ENCODE peak calls at places on chromosomes 3 and 15, in six cellular contexts. G is neural progenitor cell, L is PC-9, Z is HCT116, A is endothelial cell of umbilical vein, S is fibroblast of lung. T is an unnamed sample.

GRCh38 chr3:194109192-194109863 is 26.6 kb upstream of the HES1 start:
- DNase-seq in G (no peak), L (no peak), Z (no peak), A (no peak), S (no peak), T (no peak)

GRCh38 chr15:71813723-71814470 is 3.5 kb downstream of the NR2E3 start:
- DNase-seq in G (no peak), L (no peak), Z (no peak), A (no peak), S (no peak), T (no peak)

GRCh38 chr3:113485161-113485609 is 29.8 kb downstream of the SPICE1 start:
- DNase-seq in G (no peak), L (no peak), Z (no peak), A (no peak), S (no peak), T (no peak)

GRCh38 chr3:37712918-37713819 is 148.5 kb upstream of the CTDSPL start:
- DNase-seq in G (peak), L (no peak), Z (no peak), A (peak), S (peak), T (no peak)

GRCh38 chr3:148861277-148861869 is 3.7 kb upstream of the CPA3 start:
- DNase-seq in G (peak), L (no peak), Z (peak), A (peak), S (peak), T (peak)

GRCh38 chr3:42658091-42658770 is 4.7 kb downstream of the ZBTB47 start:
- DNase-seq in G (no peak), L (no peak), Z (no peak), A (no peak), S (no peak), T (no peak)

GRCh38 chr3:20912406-20912805 is 726.4 kb upstream of the SGO1 start:
- DNase-seq in G (no peak), L (no peak), Z (no peak), A (no peak), S (no peak), T (no peak)

GRCh38 chr15:42032376-42033213 is 11.8 kb upstream of the PLA2G4E start:
- DNase-seq in G (no peak), L (no peak), Z (no peak), A (no peak), S (no peak), T (no peak)

GRCh38 chr3:128335621-128336296 is 130.9 kb downstream of the DNAJB8 start:
- DNase-seq in G (no peak), L (peak), Z (no peak), A (no peak), S (no peak), T (no peak)

GRCh38 chr3:72629191-72629611 is 219.0 kb downstream of the SHQ1 start:
- DNase-seq in G (no peak), L (no peak), Z (no peak), A (no peak), S (no peak), T (no peak)

GRCh38 chr3:42067324-42067723 is 23.8 kb upstream of the TRAK1 start:
- DNase-seq in G (no peak), L (no peak), Z (no peak), A (peak), S (peak), T (no peak)

GRCh38 chr3:132445812-132446211 is 28.5 kb downstream of the DNAJC13 start:
- DNase-seq in G (no peak), L (peak), Z (no peak), A (peak), S (peak), T (peak)

GRCh38 chr15:26739791-26740190 is 33.1 kb downstream of the GABRB3 start:
- DNase-seq in G (no peak), L (no peak), Z (no peak), A (no peak), S (no peak), T (no peak)

GRCh38 chr3:27323087-27323570 is 46.1 kb downstream of the NEK10 start:
- DNase-seq in G (no peak), L (no peak), Z (no peak), A (no peak), S (no peak), T (no peak)

GRCh38 chr3:138254199-138254598 is 67.1 kb downstream of the ARMC8 start:
- DNase-seq in G (no peak), L (no peak), Z (no peak), A (no peak), S (no peak), T (peak)

GRCh38 chr15:52789008-52789600 is 1.0 kb downstream of the ONECUT1 start:
- DNase-seq in G (no peak), L (no peak), Z (no peak), A (no peak), S (no peak), T (no peak)

GRCh38 chr3:107987036-107987557 is 103.7 kb downstream of the CD47 start:
- DNase-seq in G (no peak), L (peak), Z (peak), A (peak), S (peak), T (peak)

GRCh38 chr3:127233371-127233770 is 40.4 kb downstream of the PRR23E start:
- DNase-seq in G (peak), L (peak), Z (no peak), A (no peak), S (peak), T (no peak)

GRCh38 chr3:56758539-56758981 is 43.2 kb downstream of the ARHGEF3 start:
- DNase-seq in G (no peak), L (peak), Z (peak), A (peak), S (peak), T (peak)

GRCh38 chr15:67105991-67106763 is 40.8 kb downstream of the SMAD3 start:
- DNase-seq in G (no peak), L (no peak), Z (no peak), A (peak), S (no peak), T (no peak)
- H3K4me2 ChIP-seq in G (no peak), L (peak), Z (peak), A (peak), S (peak), T (peak)

GRCh38 chr3:9340450-9341009 is 22.3 kb upstream of the THUMPD3 start:
- DNase-seq in G (no peak), L (peak), Z (peak), A (peak), S (peak), T (no peak)
- H3K4me2 ChIP-seq in G (no peak), L (peak), Z (peak), A (no peak), S (no peak), T (no peak)

GRCh38 chr3:15794842-15795562 is 2.8 kb downstream of the ANKRD28 start:
- DNase-seq in G (no peak), L (no peak), Z (no peak), A (peak), S (peak), T (no peak)
- H3K4me2 ChIP-seq in G (peak), L (peak), Z (peak), A (peak), S (peak), T (peak)

GRCh38 chr3:32460031-32460749 is 42.5 kb downstream of the CMTM6 start:
- DNase-seq in G (peak), L (no peak), Z (no peak), A (peak), S (no peak), T (no peak)
- H3K4me2 ChIP-seq in G (peak), L (no peak), Z (no peak), A (no peak), S (no peak), T (no peak)

DNA sequence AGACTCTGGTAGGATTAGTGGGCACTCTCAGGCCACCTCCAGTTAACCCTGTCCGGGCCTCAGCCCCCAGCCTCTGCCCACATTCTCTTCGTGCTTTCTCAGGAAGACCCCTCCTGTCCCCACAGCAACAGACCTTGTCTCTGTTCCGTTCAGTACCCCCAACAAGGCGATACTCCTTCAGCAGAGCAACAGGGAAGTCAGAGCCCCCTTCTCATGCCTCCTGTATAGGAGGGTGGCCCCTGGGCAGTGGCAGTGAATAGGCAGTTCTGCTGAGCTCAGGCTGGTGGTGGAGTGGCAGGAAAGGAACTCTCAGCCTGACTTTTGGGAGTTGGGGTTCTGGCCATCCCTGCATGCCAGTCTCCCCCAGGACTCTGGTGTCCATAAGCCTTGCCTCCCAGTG is 513 bp downstream of the SEMA3B start:
- DNase-seq in G (no peak), L (no peak), Z (no peak), A (no peak), S (no peak), T (no peak)
- H3K4me2 ChIP-seq in G (peak), L (peak), Z (peak), A (no peak), S (peak), T (peak)

DNA sequence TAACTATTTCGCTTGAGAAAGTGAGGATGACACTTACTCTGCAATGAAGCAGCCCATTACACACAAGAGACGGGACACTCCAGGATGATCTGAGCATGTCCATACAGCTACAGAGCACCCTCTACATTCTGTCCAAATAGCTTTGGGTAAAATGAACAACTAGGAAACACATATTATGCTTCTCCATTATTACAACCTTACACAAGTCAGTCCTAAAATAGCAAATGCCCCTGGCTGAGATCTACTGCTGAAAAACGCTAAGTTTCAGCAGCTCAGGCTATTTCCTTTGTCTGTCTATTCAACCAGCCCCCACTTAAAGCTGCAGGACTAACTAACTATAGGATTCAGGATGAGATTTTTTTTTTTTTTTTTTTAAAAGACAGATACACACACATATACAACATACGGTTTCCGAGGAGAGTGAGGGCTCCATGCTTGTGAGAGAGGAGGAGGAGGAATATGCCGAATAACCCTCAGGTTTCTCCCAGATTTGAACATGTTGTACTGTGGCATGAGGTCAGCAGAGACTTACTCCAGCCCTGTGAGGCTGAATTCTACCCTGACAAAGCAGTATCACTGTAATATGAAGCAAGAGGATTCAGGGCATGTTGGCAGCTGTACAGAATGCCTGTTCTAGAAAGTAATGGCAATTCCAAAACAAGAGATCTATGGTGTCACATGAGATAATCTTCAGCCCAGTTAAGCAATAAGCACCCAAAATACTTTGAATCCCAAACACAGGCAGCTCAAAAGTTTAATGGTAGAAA is 117.3 kb upstream of the PLXND1 start:
- DNase-seq in G (peak), L (peak), Z (no peak), A (peak), S (peak), T (no peak)
- H3K4me2 ChIP-seq in G (peak), L (peak), Z (no peak), A (no peak), S (no peak), T (peak)

GRCh38 chr3:13222891-13223573 is 149.8 kb upstream of the IQSEC1 start:
- DNase-seq in G (no peak), L (no peak), Z (no peak), A (no peak), S (no peak), T (no peak)
- H3K4me2 ChIP-seq in G (no peak), L (no peak), Z (no peak), A (no peak), S (no peak), T (no peak)

GRCh38 chr15:60585743-60586708 is 107.1 kb upstream of the ICE2 start:
- DNase-seq in G (peak), L (peak), Z (peak), A (peak), S (peak), T (no peak)
- H3K4me2 ChIP-seq in G (no peak), L (no peak), Z (no peak), A (no peak), S (no peak), T (peak)

GRCh38 chr15:47678047-47678446 is 39.3 kb upstream of the SEMA6D start:
- DNase-seq in G (no peak), L (no peak), Z (no peak), A (peak), S (no peak), T (no peak)
- H3K4me2 ChIP-seq in G (no peak), L (no peak), Z (no peak), A (no peak), S (no peak), T (no peak)

DNA sequence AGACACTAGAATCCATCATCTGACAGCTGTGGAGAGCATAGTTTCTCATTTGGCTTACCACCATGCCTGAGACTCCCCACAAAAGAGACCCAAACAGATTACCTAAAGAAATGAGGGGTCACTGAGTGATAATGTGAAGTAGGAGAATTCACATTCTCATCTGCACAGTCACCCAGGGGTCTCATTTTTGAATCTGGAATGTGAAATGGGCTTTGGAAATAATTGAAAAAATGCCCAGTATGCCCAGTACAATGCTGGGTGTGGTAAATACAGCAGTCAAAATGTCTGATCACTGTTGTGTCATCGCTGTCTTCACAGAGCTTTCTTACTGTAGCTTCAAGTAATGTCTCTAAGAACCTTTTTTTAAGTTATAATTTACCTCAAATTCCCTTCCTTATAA is 80.0 kb upstream of the ZBTB20 start:
- DNase-seq in G (no peak), L (no peak), Z (no peak), A (no peak), S (no peak), T (no peak)
- H3K4me2 ChIP-seq in G (no peak), L (no peak), Z (no peak), A (no peak), S (no peak), T (no peak)